ENCODE peak calls at places on chromosomes 16 and 17, in nine cellular contexts. One of them, this sample, is unnamed.

GRCh38 chr17:41367426-41368075 is 2.1 kb downstream of the KRT33B start:
- DNase-seq in A549: no peak
- DNase-seq in upper lobe of left lung: peak; percentile 28
- DNase-seq in SK-N-SH: no peak
- DNase-seq in transverse colon: no peak
- DNase-seq in sigmoid colon: no peak
- DNase-seq in ovary: no peak
- DNase-seq in stomach: no peak
- DNase-seq in tibial nerve: no peak
- DNase-seq in this sample: no peak

GRCh38 chr17:55763856-55764255 is 13.0 kb downstream of the PCTP start:
- DNase-seq in ovary: no peak
- DNase-seq in transverse colon: no peak
- DNase-seq in sigmoid colon: no peak
- DNase-seq in stomach: no peak
- DNase-seq in upper lobe of left lung: no peak
- DNase-seq in tibial nerve: no peak
- DNase-seq in A549: no peak
- DNase-seq in SK-N-SH: no peak
- DNase-seq in this sample: no peak

GRCh38 chr17:64679710-64680216 is 17.7 kb upstream of the SMURF2 start:
- DNase-seq in ovary: no peak
- DNase-seq in stomach: no peak
- DNase-seq in transverse colon: no peak
- DNase-seq in A549: peak; percentile 95
- DNase-seq in tibial nerve: no peak
- DNase-seq in sigmoid colon: no peak
- DNase-seq in SK-N-SH: no peak
- DNase-seq in upper lobe of left lung: no peak
- DNase-seq in this sample: no peak

GRCh38 chr16:23508589-23509440 is 1.5 kb downstream of the GGA2 start:
- DNase-seq in tibial nerve: no peak
- DNase-seq in transverse colon: peak; percentile 34
- DNase-seq in A549: no peak
- DNase-seq in SK-N-SH: no peak
- DNase-seq in sigmoid colon: no peak
- DNase-seq in upper lobe of left lung: no peak
- DNase-seq in ovary: no peak
- DNase-seq in stomach: no peak
- DNase-seq in this sample: no peak

GRCh38 chr17:20026960-20027359 is 17.8 kb downstream of the SPECC1 start:
- DNase-seq in SK-N-SH: no peak
- DNase-seq in transverse colon: no peak
- DNase-seq in tibial nerve: no peak
- DNase-seq in A549: no peak
- DNase-seq in ovary: no peak
- DNase-seq in upper lobe of left lung: no peak
- DNase-seq in stomach: no peak
- DNase-seq in sigmoid colon: no peak
- DNase-seq in this sample: no peak

GRCh38 chr17:46170609-46171432 is 22.4 kb downstream of the KANSL1 start:
- DNase-seq in sigmoid colon: no peak
- DNase-seq in tibial nerve: no peak
- DNase-seq in A549: no peak
- DNase-seq in SK-N-SH: no peak
- DNase-seq in ovary: no peak
- DNase-seq in upper lobe of left lung: peak; percentile 66
- DNase-seq in stomach: no peak
- DNase-seq in transverse colon: no peak
- DNase-seq in this sample: no peak

GRCh38 chr17:79342376-79342775 is 267.8 kb downstream of the ENGASE start:
- DNase-seq in stomach: no peak
- DNase-seq in ovary: no peak
- DNase-seq in SK-N-SH: no peak
- DNase-seq in A549: no peak
- DNase-seq in sigmoid colon: no peak
- DNase-seq in upper lobe of left lung: no peak
- DNase-seq in transverse colon: no peak
- DNase-seq in tibial nerve: no peak
- DNase-seq in this sample: no peak

GRCh38 chr16:23182675-23183485 is at the start of gene SCNN1G:
- DNase-seq in upper lobe of left lung: peak; percentile 59
- DNase-seq in A549: no peak
- DNase-seq in tibial nerve: no peak
- DNase-seq in SK-N-SH: peak; percentile 73
- DNase-seq in stomach: peak; percentile 31
- DNase-seq in ovary: no peak
- DNase-seq in sigmoid colon: no peak
- DNase-seq in transverse colon: peak; percentile 45
- DNase-seq in this sample: no peak

GRCh38 chr16:61195006-61195405 is 841.2 kb downstream of the CDH8 start:
- DNase-seq in upper lobe of left lung: no peak
- DNase-seq in transverse colon: no peak
- DNase-seq in stomach: no peak
- DNase-seq in A549: no peak
- DNase-seq in sigmoid colon: no peak
- DNase-seq in tibial nerve: no peak
- DNase-seq in ovary: no peak
- DNase-seq in SK-N-SH: no peak
- DNase-seq in this sample: no peak

DNA sequence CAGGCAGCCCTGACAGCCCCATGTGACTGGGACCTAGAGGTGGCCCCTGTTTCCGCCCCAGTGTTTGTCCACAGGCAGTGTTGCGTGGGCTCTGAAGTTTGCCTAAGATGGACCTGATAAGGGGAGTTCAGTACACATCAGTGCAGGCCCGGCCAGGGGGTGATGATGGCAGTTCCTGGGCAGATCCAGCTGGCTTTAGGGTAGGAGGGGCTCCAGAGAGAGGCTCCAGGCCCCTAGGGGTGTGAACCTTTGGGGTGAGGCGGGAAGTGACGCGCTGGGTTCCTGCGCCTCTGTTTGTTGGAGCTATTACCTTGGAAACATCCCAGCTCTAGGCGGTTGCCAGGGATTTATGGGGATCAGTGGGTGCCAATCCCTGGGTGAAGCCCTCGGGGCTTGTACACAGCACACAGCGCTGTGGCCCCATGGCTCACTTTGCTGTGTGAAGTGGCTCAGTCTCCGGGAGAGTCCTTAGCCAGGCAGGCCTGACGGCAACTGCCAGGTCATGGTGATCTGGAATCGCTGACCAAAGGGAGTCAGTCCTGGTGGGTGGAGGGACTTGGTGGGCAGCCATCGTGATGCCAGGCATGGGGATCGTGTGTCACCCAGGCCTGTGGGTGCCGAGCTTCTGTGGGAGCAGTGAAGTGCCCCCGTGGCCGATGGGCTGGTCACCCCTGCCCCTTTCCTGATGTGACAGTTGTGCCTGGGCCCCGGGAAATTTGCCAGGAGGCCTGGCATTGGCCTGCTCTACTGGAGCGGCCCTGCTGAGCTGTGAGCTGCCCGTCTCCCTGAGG is 146.1 kb downstream of the SEC14L1 start:
- DNase-seq in sigmoid colon: peak; percentile 87
- DNase-seq in ovary: peak; percentile 53
- DNase-seq in SK-N-SH: peak; percentile 88
- DNase-seq in tibial nerve: no peak
- DNase-seq in upper lobe of left lung: peak; percentile 52
- DNase-seq in A549: peak; percentile 99
- DNase-seq in transverse colon: peak; percentile 88
- DNase-seq in stomach: peak; percentile 88
- DNase-seq in this sample: peak; percentile 88
- TF ChIP-seq EP300 in sigmoid colon: no peak
- TF ChIP-seq EP300 in ovary: no peak
- TF ChIP-seq EP300 in SK-N-SH: peak; percentile 29
- TF ChIP-seq EP300 in tibial nerve: no peak
- TF ChIP-seq EP300 in upper lobe of left lung: no peak
- TF ChIP-seq EP300 in A549: peak; percentile 76
- TF ChIP-seq EP300 in transverse colon: peak; percentile 68
- TF ChIP-seq EP300 in stomach: no peak
- TF ChIP-seq EP300 in this sample: no peak

GRCh38 chr16:86555763-86556130 is 712 bp upstream of the MTHFSD start:
- DNase-seq in SK-N-SH: no peak
- DNase-seq in sigmoid colon: no peak
- DNase-seq in A549: no peak
- DNase-seq in upper lobe of left lung: no peak
- DNase-seq in stomach: no peak
- DNase-seq in ovary: no peak
- DNase-seq in transverse colon: no peak
- DNase-seq in tibial nerve: no peak
- DNase-seq in this sample: no peak

GRCh38 chr16:86553356-86553755 is 1.7 kb downstream of the MTHFSD start:
- DNase-seq in ovary: no peak
- DNase-seq in stomach: no peak
- DNase-seq in A549: no peak
- DNase-seq in tibial nerve: no peak
- DNase-seq in SK-N-SH: no peak
- DNase-seq in upper lobe of left lung: no peak
- DNase-seq in sigmoid colon: peak; percentile 59
- DNase-seq in transverse colon: no peak
- DNase-seq in this sample: no peak

GRCh38 chr16:86556576-86556975 is 1.5 kb upstream of the MTHFSD start:
- DNase-seq in stomach: no peak
- DNase-seq in transverse colon: no peak
- DNase-seq in SK-N-SH: no peak
- DNase-seq in upper lobe of left lung: no peak
- DNase-seq in tibial nerve: no peak
- DNase-seq in ovary: no peak
- DNase-seq in A549: no peak
- DNase-seq in sigmoid colon: peak; percentile 51
- DNase-seq in this sample: no peak

GRCh38 chr16:86554917-86555762 is at the start of gene MTHFSD:
- DNase-seq in A549: peak; percentile 92
- DNase-seq in ovary: peak; percentile 98
- DNase-seq in SK-N-SH: peak; percentile 99
- DNase-seq in sigmoid colon: peak; percentile 96
- DNase-seq in transverse colon: peak; percentile 95
- DNase-seq in tibial nerve: peak; percentile 89
- DNase-seq in stomach: peak; percentile 94
- DNase-seq in upper lobe of left lung: peak; percentile 89
- DNase-seq in this sample: peak; percentile 94

GRCh38 chr16:86554599-86554916 is 477 bp downstream of the MTHFSD start:
- DNase-seq in upper lobe of left lung: no peak
- DNase-seq in SK-N-SH: no peak
- DNase-seq in stomach: no peak
- DNase-seq in A549: no peak
- DNase-seq in transverse colon: no peak
- DNase-seq in tibial nerve: no peak
- DNase-seq in ovary: no peak
- DNase-seq in sigmoid colon: no peak
- DNase-seq in this sample: no peak
- H3K27ac ChIP-seq in upper lobe of left lung: peak overlapping the region; percentile 98
- H3K27ac ChIP-seq in SK-N-SH: peak overlapping the region; percentile 47
- H3K27ac ChIP-seq in stomach: peak overlapping the region; percentile 83
- H3K27ac ChIP-seq in A549: peak overlapping the region; percentile 97
- H3K27ac ChIP-seq in transverse colon: peak overlapping the region; percentile 95
- H3K27ac ChIP-seq in tibial nerve: peak overlapping the region; percentile 95
- H3K27ac ChIP-seq in ovary: peak overlapping the region; percentile 84
- H3K27ac ChIP-seq in sigmoid colon: peak overlapping the region; percentile 84
- H3K27ac ChIP-seq in this sample: peak overlapping the region; percentile 89

GRCh38 chr16:84294196-84295142 is at the start of gene WFDC1:
- DNase-seq in sigmoid colon: peak; percentile 80
- DNase-seq in transverse colon: no peak
- DNase-seq in A549: no peak
- DNase-seq in tibial nerve: no peak
- DNase-seq in SK-N-SH: peak; percentile 68
- DNase-seq in ovary: peak; percentile 57
- DNase-seq in upper lobe of left lung: peak; percentile 42
- DNase-seq in stomach: no peak
- DNase-seq in this sample: no peak
- H3K4me3 ChIP-seq in sigmoid colon: peak within 1 kb of the TSS; percentile 56
- H3K4me3 ChIP-seq in transverse colon: no peak within 1 kb of the TSS
- H3K4me3 ChIP-seq in A549: no peak within 1 kb of the TSS
- H3K4me3 ChIP-seq in tibial nerve: peak within 1 kb of the TSS; percentile 40
- H3K4me3 ChIP-seq in SK-N-SH: peak within 1 kb of the TSS; percentile 32
- H3K4me3 ChIP-seq in ovary: peak within 1 kb of the TSS; percentile 1
- H3K4me3 ChIP-seq in upper lobe of left lung: peak within 1 kb of the TSS; percentile 48
- H3K4me3 ChIP-seq in stomach: peak within 1 kb of the TSS; percentile 30
- H3K4me3 ChIP-seq in this sample: peak within 1 kb of the TSS; percentile 26

DNA sequence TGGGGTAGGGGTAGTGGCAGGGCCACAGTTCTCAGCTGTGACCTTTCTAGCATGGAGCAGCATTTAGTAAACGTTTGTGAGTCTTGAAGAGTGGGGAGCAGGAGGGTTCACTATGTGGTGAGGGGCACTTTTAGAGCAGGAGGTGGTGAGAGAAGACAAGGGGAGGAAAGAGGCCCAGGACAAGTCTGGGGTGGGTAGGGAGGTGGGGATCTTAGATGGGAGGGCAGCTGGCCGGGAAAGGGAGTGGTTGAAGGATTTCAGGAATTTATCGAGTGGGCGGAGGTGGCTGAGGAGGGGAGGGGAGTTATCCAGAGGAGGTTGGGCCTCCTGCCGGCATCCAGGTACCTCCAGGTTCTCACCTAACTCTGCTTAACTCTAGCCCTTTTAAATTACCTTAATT is 1.9 kb downstream of the CLEC16A start:
- DNase-seq in A549: no peak
- DNase-seq in ovary: no peak
- DNase-seq in tibial nerve: no peak
- DNase-seq in upper lobe of left lung: peak; percentile 69
- DNase-seq in stomach: no peak
- DNase-seq in sigmoid colon: no peak
- DNase-seq in transverse colon: no peak
- DNase-seq in SK-N-SH: no peak
- DNase-seq in this sample: no peak
- TF ChIP-seq EP300 in A549: no peak
- TF ChIP-seq EP300 in ovary: no peak
- TF ChIP-seq EP300 in tibial nerve: no peak
- TF ChIP-seq EP300 in upper lobe of left lung: no peak
- TF ChIP-seq EP300 in stomach: no peak
- TF ChIP-seq EP300 in sigmoid colon: no peak
- TF ChIP-seq EP300 in transverse colon: no peak
- TF ChIP-seq EP300 in SK-N-SH: no peak
- TF ChIP-seq EP300 in this sample: no peak

GRCh38 chr16:7501868-7502267 is 169.2 kb downstream of the RBFOX1 start:
- DNase-seq in stomach: no peak
- DNase-seq in sigmoid colon: no peak
- DNase-seq in SK-N-SH: no peak
- DNase-seq in transverse colon: no peak
- DNase-seq in tibial nerve: no peak
- DNase-seq in A549: no peak
- DNase-seq in upper lobe of left lung: no peak
- DNase-seq in ovary: no peak
- DNase-seq in this sample: no peak
- H3K27ac ChIP-seq in stomach: no peak overlapping the region
- H3K27ac ChIP-seq in sigmoid colon: no peak overlapping the region
- H3K27ac ChIP-seq in SK-N-SH: no peak overlapping the region
- H3K27ac ChIP-seq in transverse colon: no peak overlapping the region
- H3K27ac ChIP-seq in tibial nerve: no peak overlapping the region
- H3K27ac ChIP-seq in A549: no peak overlapping the region
- H3K27ac ChIP-seq in upper lobe of left lung: no peak overlapping the region
- H3K27ac ChIP-seq in ovary: no peak overlapping the region
- H3K27ac ChIP-seq in this sample: no peak overlapping the region

This sample was measured in suprapubic skin.